ENCODE peak calls at places on chromosomes 2 and 18, in eight cellular contexts. One of them, this sample, is unnamed.

GRCh38 chr2:43539991-43540860 is 55.6 kb downstream of the THADA start:
- DNase-seq in ovary: peak; percentile 48
- DNase-seq in GM23248: peak; percentile 98
- DNase-seq in stomach: peak; percentile 43
- DNase-seq in cardiac muscle cell: no peak
- DNase-seq in fibroblast of lung: peak; percentile 85
- DNase-seq in A673: no peak
- DNase-seq in heart left ventricle: peak; percentile 26
- DNase-seq in this sample: no peak

GRCh38 chr18:12015697-12016062 is 34.4 kb downstream of the IMPA2 start:
- DNase-seq in cardiac muscle cell: no peak
- DNase-seq in A673: no peak
- DNase-seq in stomach: peak; percentile 86
- DNase-seq in GM23248: peak; percentile 57
- DNase-seq in heart left ventricle: no peak
- DNase-seq in ovary: peak; percentile 29
- DNase-seq in fibroblast of lung: peak; percentile 49
- DNase-seq in this sample: no peak

GRCh38 chr2:201452856-201453643 is 1.5 kb downstream of the STRADB start:
- DNase-seq in GM23248: no peak
- DNase-seq in A673: no peak
- DNase-seq in heart left ventricle: no peak
- DNase-seq in ovary: no peak
- DNase-seq in stomach: no peak
- DNase-seq in fibroblast of lung: no peak
- DNase-seq in cardiac muscle cell: no peak
- DNase-seq in this sample: no peak

GRCh38 chr2:105574796-105575344 is 169.8 kb upstream of the NCK2 start:
- DNase-seq in stomach: no peak
- DNase-seq in A673: no peak
- DNase-seq in GM23248: no peak
- DNase-seq in cardiac muscle cell: no peak
- DNase-seq in fibroblast of lung: no peak
- DNase-seq in heart left ventricle: no peak
- DNase-seq in ovary: no peak
- DNase-seq in this sample: no peak

GRCh38 chr2:72762276-72762675 is 63.6 kb downstream of the EXOC6B start:
- DNase-seq in heart left ventricle: no peak
- DNase-seq in GM23248: no peak
- DNase-seq in stomach: no peak
- DNase-seq in cardiac muscle cell: no peak
- DNase-seq in fibroblast of lung: no peak
- DNase-seq in A673: no peak
- DNase-seq in ovary: no peak
- DNase-seq in this sample: no peak

GRCh38 chr18:79962311-79962710 is 2.1 kb upstream of the HSBP1L1 start:
- DNase-seq in fibroblast of lung: peak; percentile 84
- DNase-seq in GM23248: peak; percentile 84
- DNase-seq in A673: no peak
- DNase-seq in stomach: no peak
- DNase-seq in ovary: peak; percentile 24
- DNase-seq in cardiac muscle cell: no peak
- DNase-seq in heart left ventricle: no peak
- DNase-seq in this sample: no peak

GRCh38 chr2:213010106-213010779 is 141.2 kb downstream of the IKZF2 start:
- DNase-seq in GM23248: no peak
- DNase-seq in stomach: no peak
- DNase-seq in A673: no peak
- DNase-seq in ovary: no peak
- DNase-seq in cardiac muscle cell: no peak
- DNase-seq in heart left ventricle: no peak
- DNase-seq in fibroblast of lung: no peak
- DNase-seq in this sample: no peak

GRCh38 chr2:218026676-218027425 is 24.1 kb upstream of the TNS1 start:
- DNase-seq in heart left ventricle: peak; percentile 68
- DNase-seq in GM23248: no peak
- DNase-seq in A673: no peak
- DNase-seq in fibroblast of lung: no peak
- DNase-seq in cardiac muscle cell: no peak
- DNase-seq in stomach: peak; percentile 95
- DNase-seq in ovary: peak; percentile 40
- DNase-seq in this sample: no peak

GRCh38 chr2:88614497-88615157 is 12.6 kb downstream of the EIF2AK3 start:
- DNase-seq in GM23248: no peak
- DNase-seq in A673: no peak
- DNase-seq in ovary: no peak
- DNase-seq in cardiac muscle cell: no peak
- DNase-seq in stomach: no peak
- DNase-seq in fibroblast of lung: no peak
- DNase-seq in heart left ventricle: no peak
- DNase-seq in this sample: no peak

GRCh38 chr2:59932341-59932740 is 621.1 kb downstream of the BCL11A start:
- DNase-seq in stomach: no peak
- DNase-seq in cardiac muscle cell: no peak
- DNase-seq in A673: no peak
- DNase-seq in heart left ventricle: no peak
- DNase-seq in GM23248: no peak
- DNase-seq in ovary: no peak
- DNase-seq in fibroblast of lung: no peak
- DNase-seq in this sample: no peak

GRCh38 chr2:105487142-105488069 is 88.6 kb upstream of the FHL2 start:
- DNase-seq in fibroblast of lung: peak; percentile 97
- DNase-seq in ovary: peak; percentile 93
- DNase-seq in cardiac muscle cell: peak; percentile 55
- DNase-seq in GM23248: peak; percentile 69
- DNase-seq in heart left ventricle: peak; percentile 42
- DNase-seq in stomach: no peak
- DNase-seq in A673: no peak
- DNase-seq in this sample: no peak

GRCh38 chr2:57759822-57760300 is 286.7 kb upstream of the VRK2 start:
- DNase-seq in A673: peak; percentile 85
- DNase-seq in ovary: peak; percentile 91
- DNase-seq in stomach: peak; percentile 86
- DNase-seq in fibroblast of lung: peak; percentile 73
- DNase-seq in heart left ventricle: peak; percentile 81
- DNase-seq in cardiac muscle cell: peak; percentile 84
- DNase-seq in GM23248: peak; percentile 88
- DNase-seq in this sample: peak; percentile 69

GRCh38 chr18:48186084-48186798 is 222.9 kb downstream of the ZBTB7C start:
- DNase-seq in GM23248: no peak
- DNase-seq in fibroblast of lung: no peak
- DNase-seq in ovary: peak; percentile 59
- DNase-seq in heart left ventricle: no peak
- DNase-seq in A673: no peak
- DNase-seq in stomach: no peak
- DNase-seq in cardiac muscle cell: peak; percentile 75
- DNase-seq in this sample: no peak

GRCh38 chr18:63977040-63977439 is 7.2 kb downstream of the SERPINB8 start:
- DNase-seq in cardiac muscle cell: no peak
- DNase-seq in GM23248: no peak
- DNase-seq in fibroblast of lung: no peak
- DNase-seq in heart left ventricle: no peak
- DNase-seq in ovary: no peak
- DNase-seq in stomach: no peak
- DNase-seq in A673: no peak
- DNase-seq in this sample: no peak

GRCh38 chr18:70621710-70622109 is 332.9 kb downstream of the SOCS6 start:
- DNase-seq in heart left ventricle: no peak
- DNase-seq in ovary: no peak
- DNase-seq in GM23248: no peak
- DNase-seq in fibroblast of lung: no peak
- DNase-seq in cardiac muscle cell: no peak
- DNase-seq in A673: no peak
- DNase-seq in stomach: no peak
- DNase-seq in this sample: peak; percentile 53

GRCh38 chr2:10592652-10593051 is 97.1 kb downstream of the NOL10 start:
- DNase-seq in GM23248: no peak
- DNase-seq in stomach: no peak
- DNase-seq in ovary: no peak
- DNase-seq in fibroblast of lung: no peak
- DNase-seq in cardiac muscle cell: no peak
- DNase-seq in A673: no peak
- DNase-seq in heart left ventricle: no peak
- DNase-seq in this sample: no peak
- H3K36me3 ChIP-seq in GM23248: peaks cover 24% of the 10 kb centered on the region
- H3K36me3 ChIP-seq in stomach: peaks cover 72% of the 10 kb centered on the region
- H3K36me3 ChIP-seq in ovary: no peaks in the 10 kb centered on the region
- H3K36me3 ChIP-seq in fibroblast of lung: peaks cover 2% of the 10 kb centered on the region
- H3K36me3 ChIP-seq in cardiac muscle cell: peaks cover 24% of the 10 kb centered on the region
- H3K36me3 ChIP-seq in A673: peaks cover 14% of the 10 kb centered on the region
- H3K36me3 ChIP-seq in heart left ventricle: peaks cover 14% of the 10 kb centered on the region
- H3K36me3 ChIP-seq in this sample: peaks cover 6% of the 10 kb centered on the region

GRCh38 chr2:19355931-19356544 is 2.4 kb downstream of the OSR1 start:
- DNase-seq in GM23248: peak; percentile 51
- DNase-seq in ovary: no peak
- DNase-seq in cardiac muscle cell: no peak
- DNase-seq in heart left ventricle: no peak
- DNase-seq in stomach: no peak
- DNase-seq in fibroblast of lung: no peak
- DNase-seq in A673: no peak
- DNase-seq in this sample: no peak
- H3K27me3 ChIP-seq in GM23248: no peaks in the 10 kb centered on the region
- H3K27me3 ChIP-seq in ovary: no peaks in the 10 kb centered on the region
- H3K27me3 ChIP-seq in cardiac muscle cell: peaks cover 95% of the 10 kb centered on the region
- H3K27me3 ChIP-seq in heart left ventricle: peaks cover 33% of the 10 kb centered on the region
- H3K27me3 ChIP-seq in stomach: no peaks in the 10 kb centered on the region
- H3K27me3 ChIP-seq in fibroblast of lung: no peaks in the 10 kb centered on the region
- H3K27me3 ChIP-seq in A673: peaks cover 96% of the 10 kb centered on the region
- H3K27me3 ChIP-seq in this sample: peaks cover 18% of the 10 kb centered on the region

DNA sequence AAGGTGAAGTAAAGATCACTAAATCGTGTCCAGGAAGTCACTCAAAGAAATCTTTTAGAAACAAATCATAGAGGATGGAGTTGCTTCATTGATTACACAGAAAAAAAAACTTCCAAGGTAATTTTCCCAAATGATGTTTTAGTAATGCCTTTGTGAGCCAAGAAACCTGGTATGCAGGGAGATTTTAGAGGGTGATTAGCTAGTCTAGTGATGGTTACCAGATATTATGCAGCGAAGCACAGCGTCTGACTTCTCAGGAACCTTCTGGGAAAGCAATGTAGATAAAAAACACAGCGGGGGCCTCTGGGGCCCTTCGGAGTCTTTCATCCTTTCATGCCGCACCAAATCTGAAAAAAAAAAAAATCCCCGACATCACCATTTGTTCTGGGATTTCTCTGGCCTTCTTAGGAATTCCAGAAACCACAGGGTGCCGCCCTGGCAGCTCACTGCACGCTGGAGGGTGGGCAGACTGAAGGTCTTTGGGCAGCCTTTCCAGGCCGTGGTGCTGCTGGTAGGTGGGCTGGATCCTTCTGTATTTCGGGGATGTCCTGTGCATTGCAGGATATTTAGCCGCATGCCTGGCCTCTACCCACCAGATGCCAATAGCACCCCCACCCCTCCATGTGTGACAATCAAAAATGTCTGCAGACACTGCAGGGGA is 17.3 kb downstream of the ALPK2 start:
- DNase-seq in heart left ventricle: no peak
- DNase-seq in stomach: no peak
- DNase-seq in ovary: no peak
- DNase-seq in fibroblast of lung: peak; percentile 82
- DNase-seq in GM23248: peak; percentile 38
- DNase-seq in A673: peak; percentile 78
- DNase-seq in cardiac muscle cell: no peak
- DNase-seq in this sample: no peak
- H3K27ac ChIP-seq in heart left ventricle: no peak overlapping the region
- H3K27ac ChIP-seq in stomach: no peak overlapping the region
- H3K27ac ChIP-seq in ovary: no peak overlapping the region
- H3K27ac ChIP-seq in fibroblast of lung: no peak overlapping the region
- H3K27ac ChIP-seq in GM23248: no peak overlapping the region
- H3K27ac ChIP-seq in A673: no peak overlapping the region
- H3K27ac ChIP-seq in cardiac muscle cell: peak overlapping the region; percentile 65
- H3K27ac ChIP-seq in this sample: no peak overlapping the region

DNA sequence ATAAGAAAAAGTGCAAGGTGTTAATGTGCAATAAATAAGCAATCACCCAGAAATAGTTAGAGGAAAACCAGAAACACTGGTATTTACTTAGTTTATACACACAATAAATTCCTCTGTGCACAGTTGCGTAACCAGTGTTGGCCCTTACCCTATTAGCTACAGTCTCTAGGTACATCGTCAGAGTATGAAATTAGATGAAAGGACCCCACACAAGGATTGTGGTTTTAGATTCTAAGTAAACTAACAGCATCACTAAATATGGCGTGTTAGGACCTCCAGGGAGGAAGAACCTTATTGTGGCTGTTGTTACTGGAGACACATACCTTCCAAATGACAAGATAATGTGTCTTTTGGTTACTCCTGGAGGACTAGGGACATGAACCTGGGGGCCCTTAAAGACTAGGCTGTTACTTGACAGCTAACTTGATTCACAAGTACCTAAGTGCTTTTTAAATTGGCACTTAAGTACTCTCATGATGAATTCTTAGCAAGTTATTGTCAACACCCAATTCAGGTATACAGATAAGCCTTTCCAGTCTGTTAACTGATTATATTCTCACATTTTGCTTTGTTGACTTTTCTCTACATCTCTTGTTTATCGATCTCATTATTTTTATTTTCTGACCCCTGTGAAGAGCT is 115.3 kb downstream of the FEZ2 start:
- DNase-seq in ovary: no peak
- DNase-seq in cardiac muscle cell: peak; percentile 75
- DNase-seq in GM23248: peak; percentile 32
- DNase-seq in fibroblast of lung: peak; percentile 69
- DNase-seq in stomach: no peak
- DNase-seq in A673: no peak
- DNase-seq in heart left ventricle: no peak
- DNase-seq in this sample: no peak
- H3K36me3 ChIP-seq in ovary: no peaks in the 10 kb centered on the region
- H3K36me3 ChIP-seq in cardiac muscle cell: no peaks in the 10 kb centered on the region
- H3K36me3 ChIP-seq in GM23248: peaks cover 69% of the 10 kb centered on the region
- H3K36me3 ChIP-seq in fibroblast of lung: peaks cover 24% of the 10 kb centered on the region
- H3K36me3 ChIP-seq in stomach: peaks cover 35% of the 10 kb centered on the region
- H3K36me3 ChIP-seq in A673: peaks cover 2% of the 10 kb centered on the region
- H3K36me3 ChIP-seq in heart left ventricle: peaks cover 5% of the 10 kb centered on the region
- H3K36me3 ChIP-seq in this sample: no peaks in the 10 kb centered on the region